ENCODE peak calls at places on chromosome 2, in four cellular contexts. J, T, B and O are unnamed samples. For H3K36me3 and H3K4me1, the result is how much of the 10 kb centered on the place peaks cover.

GRCh38 chr2:15984367-15985255 is 44.3 kb downstream of the MYCN start:
- DNase-seq in J (no peak), B (no peak), T (no peak), O (no peak)

GRCh38 chr2:26614205-26615128 is 26.7 kb downstream of the CIB4 start:
- DNase-seq in B (no peak), J (no peak), T (no peak), O (no peak)

GRCh38 chr2:150689600-150689999 is 202.1 kb upstream of the RND3 start:
- DNase-seq in J (no peak), T (no peak), B (no peak), O (no peak)

GRCh38 chr2:167756427-167756826 is 491.0 kb downstream of the STK39 start:
- DNase-seq in B (no peak), J (no peak), T (no peak), O (no peak)

GRCh38 chr2:151051584-151052220 is 210.0 kb downstream of the RBM43 start:
- DNase-seq in T (peak), B (peak), J (no peak), O (peak)

GRCh38 chr2:195899226-195899625 is 169.4 kb downstream of the DNAH7 start:
- DNase-seq in T (no peak), J (no peak), B (no peak), O (no peak)

GRCh38 chr2:212001280-212001679 is 537.3 kb downstream of the ERBB4 start:
- DNase-seq in J (no peak), T (no peak), B (no peak), O (no peak)

GRCh38 chr2:57330447-57330846 is 716.2 kb upstream of the VRK2 start:
- DNase-seq in J (no peak), B (no peak), T (no peak), O (no peak)

GRCh38 chr2:8540552-8541055 is 141.3 kb upstream of the ID2 start:
- DNase-seq in T (no peak), J (no peak), B (no peak), O (no peak)

GRCh38 chr2:220445429-220446105 is 818.1 kb downstream of the SLC4A3 start:
- DNase-seq in T (no peak), B (no peak), J (no peak), O (no peak)

GRCh38 chr2:143246815-143247744 is 117.9 kb downstream of the ARHGAP15 start:
- DNase-seq in B (no peak), J (no peak), T (no peak), O (no peak)

GRCh38 chr2:1505031-1505441 is 91.8 kb downstream of the TPO start:
- DNase-seq in B (no peak), J (no peak), T (no peak), O (no peak)

GRCh38 chr2:136129601-136130000 is 11.7 kb upstream of the CXCR4 start:
- DNase-seq in T (peak), B (no peak), J (no peak), O (no peak)

GRCh38 chr2:10859261-10859660 is 46.7 kb upstream of the PDIA6 start:
- DNase-seq in J (no peak), T (no peak), B (no peak), O (no peak)

GRCh38 chr2:235046561-235046960 is 94.7 kb downstream of the SH3BP4 start:
- DNase-seq in J (no peak), B (no peak), T (no peak), O (no peak)

GRCh38 chr2:215454519-215454918 is 18.7 kb upstream of the FN1 start:
- DNase-seq in T (peak), J (no peak), B (no peak), O (no peak)

GRCh38 chr2:226556050-226556449 is 243.6 kb downstream of the IRS1 start:
- DNase-seq in T (no peak), B (no peak), J (no peak), O (no peak)

GRCh38 chr2:41781082-41781481 is 266.7 kb upstream of the PKDCC start:
- DNase-seq in J (no peak), B (no peak), T (no peak), O (no peak)

DNA sequence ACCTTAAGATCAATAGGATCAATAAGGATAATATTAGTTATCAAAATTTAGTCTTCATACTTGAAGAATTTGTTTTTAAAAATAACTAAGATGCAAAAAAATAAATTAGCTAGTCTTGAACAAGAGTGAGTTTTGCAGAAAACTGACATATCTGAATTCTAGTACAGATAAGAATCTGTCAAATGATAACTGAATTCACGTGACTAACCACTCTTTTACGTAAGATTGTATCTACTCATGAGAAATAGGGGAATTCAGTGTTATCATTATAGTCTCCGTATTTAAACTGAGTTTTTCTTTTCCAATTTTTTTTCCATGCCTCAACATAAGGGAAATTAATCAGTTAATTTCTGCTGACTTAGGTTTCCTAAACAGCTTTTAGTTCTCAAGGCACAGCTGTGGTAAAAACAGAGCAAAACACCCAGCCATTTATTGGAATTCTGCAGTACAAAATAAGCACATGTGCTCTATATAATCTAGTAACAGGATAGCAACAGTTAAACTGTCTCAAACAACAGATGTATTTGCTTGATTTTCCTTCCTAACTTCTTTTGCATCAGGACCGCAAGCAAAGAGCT is 19.1 kb downstream of the SLC40A1 start:
- DNase-seq in J (no peak), T (no peak), B (no peak), O (no peak)
- H3K36me3 ChIP-seq in J (half or more), T (under half), B (under half), O (under half)

GRCh38 chr2:216713691-216714411 is 18.5 kb upstream of the IGFBP5 start:
- DNase-seq in B (peak), J (no peak), T (no peak), O (no peak)

GRCh38 chr2:216717491-216717901 is 22.1 kb upstream of the IGFBP5 start:
- DNase-seq in T (no peak), B (no peak), J (no peak), O (no peak)

GRCh38 chr2:216717907-216718615 is 22.7 kb upstream of the IGFBP5 start:
- DNase-seq in T (no peak), J (no peak), B (no peak), O (no peak)

GRCh38 chr2:216716109-216716508 is 20.8 kb upstream of the IGFBP5 start:
- DNase-seq in B (no peak), J (no peak), T (no peak), O (no peak)

DNA sequence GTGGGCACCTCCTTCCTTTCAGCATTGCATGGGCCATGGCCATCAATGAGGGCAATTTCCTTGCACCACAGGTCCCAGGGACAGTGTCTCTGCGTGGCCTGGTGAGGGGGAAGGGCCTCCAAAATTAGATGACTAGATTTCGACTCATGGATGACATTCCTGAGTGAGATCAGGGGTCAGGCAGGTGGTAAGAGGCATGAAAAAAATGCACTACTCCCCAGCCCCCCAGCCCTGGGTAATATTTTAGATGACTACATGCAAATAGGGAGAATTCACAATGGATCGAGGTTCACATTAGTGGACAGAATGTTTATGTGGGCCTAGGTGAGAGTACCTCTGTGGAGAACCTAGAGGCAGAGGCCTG is 19.0 kb upstream of the IGFBP5 start:
- DNase-seq in B (no peak), J (no peak), T (no peak), O (no peak)
- H3K4me1 ChIP-seq in B (under half), J (under half), T (under half), O (under half)

DNA sequence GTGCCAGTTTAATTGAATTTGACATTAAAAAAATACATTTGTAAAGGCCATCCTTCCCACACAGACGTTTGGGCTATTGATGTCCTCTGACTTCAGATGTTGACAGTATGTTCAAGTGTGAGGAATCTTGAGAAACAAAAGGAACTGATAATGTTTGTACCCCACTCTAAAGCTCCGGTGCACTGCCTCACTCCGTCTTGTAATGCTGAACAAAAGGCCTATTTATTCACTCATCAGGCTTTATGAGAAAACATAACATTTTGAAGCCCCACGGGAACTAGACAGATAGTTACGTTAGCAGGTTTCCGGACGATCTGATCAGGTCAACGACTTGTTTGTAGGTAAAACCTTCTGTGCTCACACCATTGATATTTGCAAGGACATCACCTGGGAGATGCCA is 13.6 kb downstream of the CYTIP start:
- DNase-seq in B (no peak), J (no peak), T (no peak), O (no peak)
- H3K36me3 ChIP-seq in B (under half), J (under half), T (half or more), O (under half)

GRCh38 chr2:144444418-144444817 is 75.5 kb downstream of the ZEB2 start:
- DNase-seq in T (no peak), J (no peak), B (no peak), O (no peak)

GRCh38 chr2:144441711-144442141 is 78.2 kb downstream of the ZEB2 start:
- DNase-seq in B (no peak), T (no peak), J (no peak), O (no peak)

GRCh38 chr2:144445196-144445595 is 74.7 kb downstream of the ZEB2 start:
- DNase-seq in T (no peak), J (no peak), B (no peak), O (no peak)

GRCh38 chr2:144446136-144446535 is 73.8 kb downstream of the ZEB2 start:
- DNase-seq in B (no peak), T (no peak), J (no peak), O (no peak)

GRCh38 chr2:144443837-144444236 is 76.1 kb downstream of the ZEB2 start:
- DNase-seq in T (no peak), J (no peak), B (no peak), O (no peak)
- H3K4me1 ChIP-seq in T (under half), J (under half), B (half or more), O (under half)

DNA sequence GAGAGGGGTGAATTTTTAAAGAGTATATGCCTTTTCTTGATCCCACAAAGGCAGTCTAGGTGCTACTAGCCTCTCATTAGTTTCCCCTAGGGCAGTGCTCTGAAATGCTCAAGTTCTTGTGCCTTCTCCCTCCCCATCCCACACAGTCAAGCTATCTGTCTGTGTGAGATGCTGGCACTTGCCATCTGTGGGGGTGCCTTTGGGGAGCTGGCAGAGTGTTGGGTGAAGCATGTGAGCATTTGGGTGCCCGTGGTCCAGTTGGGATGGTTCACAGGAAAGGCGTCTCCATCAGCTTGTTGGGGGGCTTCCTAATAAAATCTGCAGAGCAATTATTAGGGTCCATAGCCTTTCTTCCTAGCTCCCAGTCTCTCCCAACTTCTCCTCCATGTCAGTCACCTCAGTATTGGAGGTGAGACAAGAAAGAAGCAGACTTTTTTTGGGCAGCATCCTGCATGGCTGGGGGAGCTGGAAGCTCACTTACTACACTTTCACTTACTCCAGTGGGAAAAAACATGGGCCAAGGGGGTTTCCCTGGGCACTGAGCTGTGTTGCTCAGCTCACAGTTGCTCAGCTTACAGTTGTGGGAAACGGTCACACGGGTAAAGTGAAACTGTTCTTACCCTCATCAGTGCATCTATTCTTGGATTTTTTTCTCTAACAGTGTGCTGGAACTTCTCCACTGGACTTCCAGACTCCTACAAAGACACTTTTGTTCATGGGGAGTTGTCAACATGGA is 29.3 kb downstream of the COLEC11 start:
- DNase-seq in J (no peak), B (no peak), T (no peak), O (no peak)
- H3K36me3 ChIP-seq in J (under half), B (under half), T (under half), O (under half)

GRCh38 chr2:102049756-102050443 is 58.1 kb downstream of the IL1R2 start:
- DNase-seq in B (no peak), T (no peak), J (peak), O (no peak)
- H3K4me1 ChIP-seq in B (half or more), T (under half), J (under half), O (under half)

GRCh38 chr2:159224061-159224813 is 62.3 kb downstream of the WDSUB1 start:
- DNase-seq in B (no peak), J (no peak), T (no peak), O (no peak)

GRCh38 chr2:159225025-159226016 is 61.2 kb downstream of the WDSUB1 start:
- DNase-seq in J (peak), T (no peak), B (peak), O (no peak)

GRCh38 chr2:159226608-159227007 is 59.9 kb downstream of the WDSUB1 start:
- DNase-seq in B (no peak), T (no peak), J (no peak), O (no peak)

GRCh38 chr2:159227467-159227866 is 59.0 kb downstream of the WDSUB1 start:
- DNase-seq in J (no peak), T (no peak), B (no peak), O (no peak)

DNA sequence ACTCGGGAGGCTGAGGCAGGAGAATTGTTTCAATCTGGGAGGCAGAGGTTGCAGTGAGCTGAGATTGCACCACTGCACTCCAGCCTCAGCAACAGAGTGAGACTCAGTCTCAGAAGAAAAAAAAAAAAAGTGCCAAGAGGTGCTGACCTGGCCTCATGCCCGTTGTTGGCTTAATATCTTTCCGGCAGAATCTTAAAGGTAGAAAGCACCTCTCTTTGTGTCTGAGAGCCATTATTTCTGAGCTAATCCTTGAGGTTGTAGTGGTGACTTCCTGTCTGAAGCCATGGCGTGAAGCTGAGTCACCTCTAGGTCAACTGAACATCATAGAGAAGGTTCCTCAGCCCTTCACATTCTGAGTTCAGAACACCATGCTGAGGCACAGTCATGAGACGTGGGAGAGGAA is 60.4 kb downstream of the WDSUB1 start:
- DNase-seq in J (no peak), T (no peak), B (no peak), O (peak)
- H3K36me3 ChIP-seq in J (under half), T (under half), B (under half), O (under half)